ENCODE peak calls at places on chromosomes 6 and 20, in seven cellular contexts. D is testis, U is A673, R is body of pancreas, Z is AG10803, Q is fibroblast of pulmonary artery, T is lung. C is an unnamed sample.

GRCh38 chr6:94130458-94130857 is 711.1 kb upstream of the EPHA7 start:
- DNase-seq in D (no peak), U (no peak), R (no peak), Z (no peak), Q (no peak), T (no peak), C (no peak)

GRCh38 chr6:53546256-53546655 is 1.4 kb upstream of the GCLC start:
- DNase-seq in D (no peak), U (no peak), R (no peak), Z (peak), Q (no peak), T (no peak), C (no peak)

GRCh38 chr6:44166591-44167184 is 8.1 kb downstream of the CAPN11 start:
- DNase-seq in D (no peak), U (no peak), R (no peak), Z (no peak), Q (no peak), T (no peak), C (no peak)

GRCh38 chr20:11734431-11734830 is 183.3 kb upstream of the BTBD3 start:
- DNase-seq in D (no peak), U (no peak), R (no peak), Z (no peak), Q (no peak), T (no peak), C (no peak)

GRCh38 chr6:134821914-134822862 is 127.7 kb downstream of the ALDH8A1 start:
- DNase-seq in D (peak), U (peak), R (no peak), Z (peak), Q (no peak), T (no peak), C (no peak)

GRCh38 chr6:109257494-109257893 is 124.8 kb downstream of the CD164 start:
- DNase-seq in D (no peak), U (no peak), R (peak), Z (no peak), Q (no peak), T (no peak), C (no peak)

GRCh38 chr20:10798811-10799210 is 125.0 kb upstream of the JAG1 start:
- DNase-seq in D (no peak), U (no peak), R (peak), Z (peak), Q (peak), T (no peak), C (no peak)

GRCh38 chr6:15274696-15275387 is 29.0 kb downstream of the JARID2 start:
- DNase-seq in D (no peak), U (no peak), R (no peak), Z (no peak), Q (peak), T (no peak), C (no peak)

GRCh38 chr6:159082039-159082815 is 37.4 kb upstream of the TAGAP start:
- DNase-seq in D (no peak), U (no peak), R (no peak), Z (no peak), Q (no peak), T (no peak), C (no peak)

GRCh38 chr6:101393291-101394251 is at the start of gene GRIK2:
- DNase-seq in D (peak), U (peak), R (peak), Z (peak), Q (peak), T (no peak), C (peak)

GRCh38 chr6:8182209-8182845 is 80.0 kb upstream of the EEF1E1 start:
- DNase-seq in D (no peak), U (no peak), R (no peak), Z (peak), Q (peak), T (no peak), C (no peak)

GRCh38 chr6:29813809-29814208 is 13.8 kb upstream of the HLA-G start:
- DNase-seq in D (no peak), U (no peak), R (no peak), Z (peak), Q (no peak), T (no peak), C (peak)
- TF ChIP-seq CTCF in D (no peak), U (no peak), R (no peak), Z (no peak), Q (no peak), T (no peak), C (no peak)

GRCh38 chr6:37303891-37304503 is 46.1 kb upstream of the TMEM217 start:
- DNase-seq in D (peak), U (peak), R (no peak), Z (peak), Q (peak), T (no peak), C (peak)
- TF ChIP-seq CTCF in D (peak), U (peak), R (no peak), Z (peak), Q (peak), T (no peak), C (peak)

GRCh38 chr20:37979021-37979985 is 54.0 kb downstream of the TTI1 start:
- DNase-seq in D (no peak), U (no peak), R (no peak), Z (no peak), Q (no peak), T (no peak), C (no peak)

GRCh38 chr20:37983286-37983685 is 50.0 kb downstream of the TTI1 start:
- DNase-seq in D (no peak), U (no peak), R (no peak), Z (no peak), Q (no peak), T (no peak), C (no peak)

GRCh38 chr20:37977786-37978185 is 55.5 kb downstream of the TTI1 start:
- DNase-seq in D (no peak), U (no peak), R (no peak), Z (no peak), Q (no peak), T (no peak), C (no peak)

GRCh38 chr20:37980383-37980782 is 52.9 kb downstream of the TTI1 start:
- DNase-seq in D (no peak), U (no peak), R (no peak), Z (no peak), Q (no peak), T (no peak), C (no peak)

DNA sequence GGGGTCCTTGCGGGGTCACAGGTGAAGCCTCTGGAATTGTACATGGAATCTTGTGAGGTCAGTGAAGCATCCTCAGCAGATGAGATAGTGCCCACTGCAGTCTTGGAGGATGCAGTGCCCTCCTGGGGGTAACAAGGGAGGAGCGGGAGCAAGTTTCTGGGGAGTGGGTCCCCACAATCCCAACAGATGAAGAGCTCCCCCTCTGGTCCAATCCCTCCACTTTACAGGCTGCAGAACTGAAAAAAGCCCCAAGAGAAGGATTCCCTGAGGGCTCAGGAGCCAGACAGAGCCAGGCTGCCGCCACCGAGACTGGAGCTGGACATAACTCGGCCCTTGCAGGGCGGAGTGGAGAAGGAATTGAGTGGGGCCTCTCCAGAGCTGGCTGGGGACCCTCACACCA is 52.4 kb downstream of the TTI1 start:
- DNase-seq in D (no peak), U (no peak), R (no peak), Z (no peak), Q (no peak), T (no peak), C (no peak)
- TF ChIP-seq CTCF in D (no peak), U (peak), R (no peak), Z (no peak), Q (no peak), T (no peak), C (no peak)

DNA sequence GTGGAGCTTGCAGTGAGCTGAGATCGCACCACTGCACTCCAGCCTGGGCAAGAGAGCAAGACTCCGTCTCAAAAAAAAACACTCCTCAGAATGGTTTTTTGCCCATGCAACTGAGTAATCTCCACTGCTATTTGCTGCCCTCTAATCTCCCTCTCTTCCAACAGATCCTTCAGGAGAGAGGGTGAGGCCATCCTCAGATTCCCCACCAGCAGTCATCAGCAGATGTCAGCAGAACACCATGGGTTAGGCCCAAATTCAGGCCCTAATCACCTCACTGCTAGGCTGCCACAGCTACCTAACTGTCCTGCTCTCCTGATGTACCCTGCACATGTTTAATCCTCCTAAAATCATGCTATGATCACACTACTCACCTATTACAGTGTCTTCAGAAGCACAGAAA is 63.2 kb upstream of the BEND6 start:
- DNase-seq in D (no peak), U (peak), R (no peak), Z (peak), Q (no peak), T (no peak), C (peak)
- TF ChIP-seq CTCF in D (no peak), U (no peak), R (no peak), Z (peak), Q (no peak), T (no peak), C (peak)

DNA sequence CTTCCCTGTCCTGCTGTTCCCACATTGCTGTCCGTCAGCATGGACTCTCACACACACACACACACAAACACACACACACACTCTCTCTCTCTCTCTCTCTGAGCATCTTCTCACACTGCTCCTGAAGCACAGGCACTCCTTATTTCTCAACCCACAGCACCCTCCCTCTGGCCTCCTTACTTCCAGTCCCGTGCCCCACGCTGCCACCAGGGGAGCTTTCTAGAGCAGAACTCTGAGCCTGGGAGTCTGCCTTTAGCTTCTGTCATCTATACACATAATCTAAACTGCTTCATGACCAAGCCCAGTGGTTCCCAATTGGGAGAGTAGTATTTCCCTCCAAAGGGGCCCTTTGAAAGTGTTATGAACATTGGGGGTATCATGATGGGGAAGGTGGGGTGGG is 29.1 kb downstream of the HECA start:
- DNase-seq in D (no peak), U (peak), R (no peak), Z (no peak), Q (no peak), T (no peak), C (no peak)
- TF ChIP-seq CTCF in D (no peak), U (no peak), R (no peak), Z (no peak), Q (no peak), T (no peak), C (no peak)